ENCODE peak calls at places on chromosomes 11 and 22, in six cellular contexts. J, E, H, A, V and S are unnamed samples.

GRCh38 chr22:44440224-44441160 is 57.5 kb downstream of the RTL6 start:
- DNase-seq in J (no peak), E (no peak), H (no peak), A (no peak), V (no peak), S (no peak)

GRCh38 chr22:27627901-27628300 is 173.7 kb downstream of the MN1 start:
- DNase-seq in J (no peak), E (no peak), H (no peak), A (no peak), V (no peak), S (no peak)

GRCh38 chr22:37202706-37203105 is 9.6 kb downstream of the SSTR3 start:
- DNase-seq in J (no peak), E (no peak), H (no peak), A (no peak), V (no peak), S (no peak)

GRCh38 chr11:133064152-133064877 is 468.0 kb downstream of the OPCML start:
- DNase-seq in J (peak), E (peak), H (peak), A (no peak), V (no peak), S (peak)

GRCh38 chr11:117930208-117930570 is 987 bp upstream of the TMPRSS13 start:
- DNase-seq in J (no peak), E (no peak), H (no peak), A (no peak), V (no peak), S (no peak)

GRCh38 chr11:130580372-130580771 is 131.9 kb downstream of the ADAMTS15 start:
- DNase-seq in J (no peak), E (peak), H (no peak), A (no peak), V (peak), S (peak)

GRCh38 chr11:14764899-14765527 is 121.4 kb downstream of the PDE3B start:
- DNase-seq in J (no peak), E (no peak), H (no peak), A (peak), V (no peak), S (no peak)

GRCh38 chr11:1829039-1829820 is 5.6 kb upstream of the SYT8 start:
- DNase-seq in J (no peak), E (no peak), H (no peak), A (no peak), V (peak), S (peak)

GRCh38 chr11:115760921-115761320 is 256.7 kb upstream of the CADM1 start:
- DNase-seq in J (peak), E (no peak), H (no peak), A (no peak), V (no peak), S (no peak)

GRCh38 chr11:63941901-63942300 is 3.1 kb downstream of the NAA40 start:
- DNase-seq in J (no peak), E (no peak), H (no peak), A (no peak), V (no peak), S (no peak)

GRCh38 chr11:67352546-67353316 is 615 bp downstream of the POLD4 start:
- DNase-seq in J (no peak), E (no peak), H (no peak), A (peak), V (no peak), S (peak)

GRCh38 chr11:69497221-69497787 is 15.8 kb downstream of the LINC01488 start:
- DNase-seq in J (peak), E (peak), H (no peak), A (no peak), V (peak), S (peak)

GRCh38 chr11:35006389-35007128 is 90.1 kb downstream of the PDHX start:
- DNase-seq in J (no peak), E (no peak), H (no peak), A (peak), V (no peak), S (no peak)